ENCODE peak calls at places on chromosomes 6 and 20, in four cellular contexts. B is HepG2, W is K562, E is GM12878. I is an unnamed sample.
A peak's percentile ranks its signal among the peaks of the same experiment; 100 is the strongest.

GRCh38 chr6:150670311-150670710 is 70.6 kb downstream of the PLEKHG1 start:
- DNase-seq in B (no peak), W (no peak), E (no peak), I (no peak)

GRCh38 chr6:111663692-111664564 is 58.2 kb upstream of the TRAF3IP2 start:
- DNase-seq in B (no peak), W (peak; percentile 30), E (no peak), I (no peak)

GRCh38 chr6:136487746-136488145 is 62.5 kb downstream of the MAP7 start:
- DNase-seq in B (no peak), W (no peak), E (no peak), I (no peak)

GRCh38 chr6:155498370-155498769 is 42.7 kb upstream of the NOX3 start:
- DNase-seq in B (peak; percentile 49), W (no peak), E (no peak), I (no peak)

GRCh38 chr6:101399627-101399955 is 6.1 kb downstream of the GRIK2 start:
- DNase-seq in B (no peak), W (no peak), E (no peak), I (no peak)

GRCh38 chr6:16540804-16541752 is 220.2 kb downstream of the ATXN1 start:
- DNase-seq in B (no peak), W (no peak), E (no peak), I (no peak)

GRCh38 chr6:24589334-24589733 is 56.7 kb downstream of the KIAA0319 start:
- DNase-seq in B (no peak), W (no peak), E (no peak), I (no peak)

GRCh38 chr6:110325197-110325596 is 33.0 kb downstream of the METTL24 start:
- DNase-seq in B (peak; percentile 46), W (no peak), E (no peak), I (no peak)

GRCh38 chr20:34970193-34971037 is 14.7 kb downstream of the MYH7B start:
- DNase-seq in B (no peak), W (no peak), E (no peak), I (no peak)

GRCh38 chr6:137171824-137172733 is 1.4 kb downstream of the IL22RA2 start:
- DNase-seq in B (no peak), W (no peak), E (peak; percentile 68), I (no peak)

GRCh38 chr6:151004415-151005024 is 139.0 kb downstream of the MTHFD1L start:
- DNase-seq in B (peak; percentile 59), W (no peak), E (no peak), I (no peak)

GRCh38 chr20:62354811-62355341 is 12.2 kb downstream of the LAMA5 start:
- DNase-seq in B (no peak), W (no peak), E (no peak), I (no peak)
- TF ChIP-seq FOXM1 in B (no peak), W (no peak), E (no peak), I (no peak)

DNA sequence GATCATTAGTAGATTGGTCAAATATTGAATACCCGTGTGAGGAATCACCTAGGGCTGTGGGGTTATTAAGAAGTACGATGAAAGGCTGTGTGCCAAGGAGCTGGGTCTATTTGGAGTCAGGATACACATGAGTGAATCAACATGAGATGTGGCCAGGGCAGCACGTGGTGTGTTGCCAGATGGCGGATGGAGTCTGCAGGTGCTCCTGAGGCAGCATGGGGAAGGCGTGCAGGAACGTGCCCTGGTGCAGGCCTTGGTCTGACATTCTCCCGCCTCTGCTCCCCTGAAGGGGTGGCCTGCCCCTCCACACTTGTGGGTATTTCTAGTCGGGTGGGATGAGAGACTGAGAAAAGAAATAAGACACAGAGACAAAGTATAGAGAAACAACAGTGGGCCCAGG is 39.0 kb upstream of the SLC22A1 start:
- DNase-seq in B (no peak), W (no peak), E (no peak), I (no peak)
- TF ChIP-seq BHLHE40 in B (no peak), W (no peak), E (no peak), I (no peak)

GRCh38 chr20:61685462-61685861 is 380.2 kb downstream of the TAF4 start:
- DNase-seq in B (no peak), W (no peak), E (no peak), I (no peak)
- TF ChIP-seq FOXM1 in B (no peak), W (no peak), E (no peak), I (no peak)

GRCh38 chr6:19377722-19378121 is 459.4 kb upstream of the ID4 start:
- DNase-seq in B (no peak), W (no peak), E (no peak), I (no peak)
- TF ChIP-seq BHLHE40 in B (no peak), W (no peak), E (no peak), I (no peak)

GRCh38 chr6:85662251-85662650 is 19.6 kb upstream of the SYNCRIP start:
- DNase-seq in B (no peak), W (no peak), E (no peak), I (no peak)
- TF ChIP-seq FOXM1 in B (no peak), W (no peak), E (no peak), I (no peak)

DNA sequence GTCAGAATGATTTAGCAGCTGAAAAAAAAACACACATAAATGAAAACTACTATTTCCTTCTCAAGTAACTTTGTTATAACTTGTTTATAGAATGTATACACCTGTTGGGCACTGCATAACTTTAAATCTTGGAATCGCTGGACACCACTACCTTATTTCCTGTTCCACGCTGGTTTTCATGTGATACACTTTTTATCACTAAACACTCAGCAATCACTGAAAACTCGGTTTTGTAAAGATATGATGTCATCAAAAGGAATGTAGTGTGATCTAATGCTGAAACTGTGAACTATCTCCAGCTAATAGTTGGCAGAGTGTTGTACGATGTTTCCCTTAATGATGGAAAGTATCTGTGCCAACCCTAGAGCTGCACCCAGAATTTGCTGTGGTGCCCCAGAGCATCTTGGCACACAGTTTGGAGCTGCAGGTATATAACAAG is 127.9 kb downstream of the BACH2 start:
- DNase-seq in B (no peak), W (no peak), E (no peak), I (no peak)
- TF ChIP-seq BHLHE40 in B (no peak), W (no peak), E (no peak), I (no peak)

GRCh38 chr20:19121916-19122315 is 90.5 kb upstream of the SLC24A3 start:
- DNase-seq in B (no peak), W (no peak), E (no peak), I (no peak)

GRCh38 chr20:19122395-19122794 is 90.0 kb upstream of the SLC24A3 start:
- DNase-seq in B (no peak), W (no peak), E (no peak), I (no peak)

GRCh38 chr20:19121463-19121862 is 91.0 kb upstream of the SLC24A3 start:
- DNase-seq in B (no peak), W (no peak), E (no peak), I (no peak)

GRCh38 chr20:19120569-19120968 is 91.9 kb upstream of the SLC24A3 start:
- DNase-seq in B (no peak), W (no peak), E (no peak), I (no peak)

GRCh38 chr20:19120011-19120410 is 92.4 kb upstream of the SLC24A3 start:
- DNase-seq in B (no peak), W (no peak), E (no peak), I (no peak)
- TF ChIP-seq FOXM1 in B (no peak), W (no peak), E (no peak), I (no peak)